ENCODE peak calls at places on chromosome 14, in eight cellular contexts. G, P, K, S, N, W, X and R are unnamed samples.

GRCh38 chr14:35366521-35366976 is 38.0 kb downstream of the NFKBIA start:
- DNase-seq in P (no peak), N (no peak), G (no peak), W (no peak), X (no peak), S (no peak), K (no peak), R (no peak)

GRCh38 chr14:68853749-68854148 is 60.9 kb upstream of the ZFP36L1 start:
- DNase-seq in K (no peak), P (no peak), S (no peak), G (no peak), X (no peak), W (no peak), N (peak), R (no peak)

GRCh38 chr14:42174357-42174756 is 567.7 kb downstream of the LRFN5 start:
- DNase-seq in W (no peak), S (no peak), K (no peak), G (no peak), P (no peak), X (no peak), N (no peak), R (no peak)

GRCh38 chr14:41418851-41419250 is 187.8 kb upstream of the LRFN5 start:
- DNase-seq in W (no peak), S (no peak), G (no peak), X (no peak), N (no peak), K (no peak), P (no peak), R (no peak)

GRCh38 chr14:56135668-56136067 is 17.5 kb downstream of the PELI2 start:
- DNase-seq in N (no peak), K (no peak), P (no peak), X (no peak), S (no peak), G (no peak), W (no peak), R (no peak)

GRCh38 chr14:81801921-81802320 is 268.3 kb upstream of the SEL1L start:
- DNase-seq in K (no peak), W (no peak), P (no peak), N (no peak), G (no peak), X (no peak), S (no peak), R (no peak)

GRCh38 chr14:33647385-33647786 is 303.5 kb downstream of the EGLN3 start:
- DNase-seq in W (no peak), P (no peak), N (no peak), X (no peak), K (no peak), G (no peak), S (no peak), R (no peak)

GRCh38 chr14:39266589-39266870 is 32.8 kb downstream of the MIA2 start:
- DNase-seq in S (peak), K (peak), W (no peak), G (no peak), X (peak), N (peak), P (peak), R (peak)

GRCh38 chr14:75335588-75335987 is 57.0 kb downstream of the FOS start:
- DNase-seq in W (no peak), X (no peak), K (no peak), N (no peak), S (no peak), P (no peak), G (no peak), R (no peak)

GRCh38 chr14:94768521-94769412 is 1.1 kb downstream of the GSC start:
- DNase-seq in G (no peak), X (no peak), S (no peak), N (no peak), P (peak), K (no peak), W (no peak), R (no peak)

GRCh38 chr14:94770815-94771190 is 890 bp upstream of the GSC start:
- DNase-seq in N (no peak), S (no peak), G (no peak), W (no peak), P (no peak), K (no peak), X (no peak), R (no peak)

GRCh38 chr14:94768141-94768520 is 1.8 kb downstream of the GSC start:
- DNase-seq in S (no peak), G (no peak), X (no peak), W (no peak), N (no peak), P (no peak), K (no peak), R (no peak)

GRCh38 chr14:94770251-94770749 is 387 bp upstream of the GSC start:
- DNase-seq in P (no peak), N (no peak), K (no peak), X (no peak), G (no peak), W (no peak), S (no peak), R (no peak)

DNA sequence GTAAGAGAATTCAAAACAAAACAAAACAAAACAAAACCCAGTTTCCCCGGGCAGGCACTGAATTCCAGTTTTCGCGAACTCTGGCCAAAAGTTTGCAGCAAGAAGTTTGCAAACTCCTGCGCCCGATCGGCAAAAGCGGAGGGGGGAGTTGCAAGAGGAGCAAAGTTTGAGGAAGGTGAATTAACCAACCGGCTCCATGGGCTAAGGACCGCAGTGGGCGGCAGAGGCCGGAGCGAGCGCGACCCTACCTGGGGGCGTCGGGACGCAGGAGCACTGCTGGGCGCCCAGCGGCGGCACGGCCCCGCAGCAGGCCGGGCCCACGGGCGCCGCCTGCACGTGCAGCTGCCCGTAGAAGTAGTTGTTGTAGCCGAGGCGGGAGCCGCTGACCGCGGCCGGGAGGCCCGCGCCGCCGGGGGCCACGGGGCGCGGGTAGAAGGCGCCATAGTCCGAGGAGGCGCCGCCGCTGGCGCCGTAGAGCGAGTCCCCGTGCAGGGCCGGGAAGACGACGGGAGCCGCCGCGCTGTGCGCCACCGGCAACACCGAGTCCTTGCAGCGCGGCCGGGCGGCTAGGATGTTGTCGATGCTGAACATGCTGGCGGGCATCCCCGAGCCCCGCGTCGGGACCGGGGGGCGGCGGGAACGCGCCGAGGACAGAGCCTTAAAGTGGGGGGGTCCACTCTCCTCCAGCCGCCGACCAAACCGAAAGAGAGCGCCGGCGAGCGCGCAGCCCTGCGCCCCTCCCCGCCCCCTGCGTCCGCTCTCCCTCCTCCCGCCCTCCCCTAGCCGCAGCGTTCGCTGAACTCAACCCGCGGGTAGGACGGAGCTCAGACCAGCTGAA is at the start of gene GSC:
- DNase-seq in G (peak), S (no peak), X (peak), K (peak), N (no peak), P (peak), W (no peak), R (peak)
- TF ChIP-seq CTCF in G (no peak), S (no peak), X (no peak), K (no peak), N (no peak), P (no peak), W (no peak), R (no peak)

GRCh38 chr14:64970776-64971451 is 1.2 kb downstream of the RAB15 start:
- DNase-seq in N (no peak), K (no peak), S (peak), P (no peak), W (no peak), G (peak), X (no peak), R (no peak)
- H3K4me3 ChIP-seq in N (peak), K (peak), S (peak), P (peak), W (no peak), G (peak), X (peak), R (no peak)

DNA sequence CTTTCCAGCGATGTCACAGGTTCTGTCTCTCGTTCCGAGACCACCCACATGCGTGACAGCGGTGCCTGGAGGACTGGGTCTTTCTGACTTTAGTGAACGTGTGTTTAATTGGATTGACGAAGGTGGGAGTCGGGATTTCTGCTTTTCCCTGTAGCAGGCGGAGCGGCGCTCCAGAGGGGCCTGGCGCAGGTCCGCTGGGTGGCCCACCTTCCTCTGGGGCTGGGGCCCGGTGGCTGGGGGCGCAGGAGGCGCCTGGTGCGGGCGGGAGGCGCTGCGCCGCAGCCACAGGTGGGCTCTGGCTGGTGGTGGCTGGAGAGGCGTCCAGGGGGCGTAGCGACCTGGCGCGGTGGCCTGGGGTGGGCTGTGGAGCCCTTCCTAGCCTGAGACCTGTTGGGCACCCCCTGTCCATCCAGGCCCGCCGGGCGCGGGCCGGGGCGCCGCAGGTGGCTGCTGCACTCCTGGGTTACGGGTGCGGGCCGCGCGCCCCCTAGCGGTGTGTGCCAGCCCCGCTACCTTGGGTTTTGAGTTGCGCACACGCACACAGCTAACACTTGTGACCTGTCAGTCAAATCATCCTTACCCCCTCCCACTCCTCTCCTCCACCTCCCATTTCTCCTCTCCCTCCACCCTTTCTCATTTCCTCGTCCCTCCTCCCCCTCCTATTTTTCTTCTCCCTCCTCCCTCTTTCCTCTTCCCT is 2.0 kb downstream of the MEG3 start:
- DNase-seq in P (no peak), X (peak), N (no peak), W (no peak), G (no peak), S (no peak), K (no peak), R (peak)
- H3K27ac ChIP-seq in P (no peak), X (peak), N (peak), W (no peak), G (no peak), S (no peak), K (no peak), R (no peak)

DNA sequence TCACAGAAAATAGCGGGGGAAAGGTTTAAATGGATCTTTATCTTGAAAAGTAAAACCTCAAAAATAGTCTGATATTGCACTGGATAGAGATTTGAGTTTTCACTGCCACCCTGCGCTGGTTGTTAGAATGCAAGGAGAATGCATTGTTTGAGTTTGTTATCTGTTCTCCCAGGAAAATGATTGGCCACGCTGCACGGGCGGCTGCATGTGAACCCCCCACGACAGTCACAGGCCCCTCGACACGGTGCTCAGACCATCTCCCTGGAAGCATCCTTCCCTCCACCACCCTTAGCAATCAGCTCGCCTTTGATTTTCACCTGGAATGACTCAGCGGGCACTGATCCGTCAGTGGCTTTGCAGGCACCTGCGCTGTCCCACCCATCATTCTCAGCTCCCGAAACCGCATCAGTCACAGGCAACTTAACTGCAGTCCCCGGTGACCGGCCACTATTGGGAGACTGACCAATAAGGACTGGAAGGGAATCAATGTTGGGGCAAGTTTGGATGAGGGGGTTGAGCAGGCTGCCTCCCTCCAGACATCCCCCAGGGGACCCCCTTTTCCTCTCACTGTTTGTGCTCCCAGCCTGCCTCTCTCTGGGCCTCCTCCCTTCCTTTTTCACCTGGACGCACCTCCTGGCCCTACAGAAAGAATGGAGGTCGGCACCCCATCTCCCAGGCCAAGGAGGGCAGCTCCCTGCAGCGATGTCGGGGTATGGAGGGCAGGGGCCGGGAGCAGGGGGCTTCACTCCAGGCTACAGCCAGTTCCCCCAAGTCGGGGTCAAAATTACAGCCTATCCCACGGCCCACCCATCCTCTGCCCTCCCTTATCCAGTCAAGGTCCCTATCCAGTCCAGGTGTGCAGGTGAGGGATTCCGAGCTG is 28.5 kb upstream of the C14orf180 start:
- DNase-seq in X (no peak), P (no peak), S (no peak), N (peak), K (no peak), G (no peak), W (no peak), R (no peak)
- TF ChIP-seq CTCF in X (no peak), P (no peak), S (no peak), N (no peak), K (no peak), G (no peak), W (peak), R (no peak)

GRCh38 chr14:73739899-73740685 is 25.9 kb upstream of the PNMA1 start:
- DNase-seq in X (no peak), N (no peak), P (peak), S (no peak), K (no peak), W (no peak), G (no peak), R (no peak)

GRCh38 chr14:73741386-73741875 is 27.2 kb upstream of the PNMA1 start:
- DNase-seq in N (no peak), X (no peak), W (no peak), K (peak), S (peak), P (peak), G (no peak), R (peak)

GRCh38 chr14:73739174-73739898 is 25.2 kb upstream of the PNMA1 start:
- DNase-seq in K (no peak), S (no peak), N (no peak), P (no peak), X (no peak), G (no peak), W (no peak), R (no peak)

GRCh38 chr14:73741876-73742519 is 27.8 kb upstream of the PNMA1 start:
- DNase-seq in X (no peak), G (no peak), P (no peak), W (no peak), K (no peak), S (no peak), N (no peak), R (no peak)

GRCh38 chr14:73740921-73741326 is 26.7 kb upstream of the PNMA1 start:
- DNase-seq in K (peak), N (peak), P (peak), W (peak), X (peak), S (peak), G (no peak), R (peak)
- H3K4me3 ChIP-seq in K (peak), N (peak), P (peak), W (peak), X (no peak), S (no peak), G (no peak), R (no peak)

GRCh38 chr14:44928793-44929192 is 33.0 kb downstream of the KLHL28 start:
- DNase-seq in X (no peak), N (no peak), S (no peak), G (no peak), P (no peak), W (no peak), K (no peak), R (no peak)
- H3K27ac ChIP-seq in X (no peak), N (no peak), S (no peak), G (no peak), P (no peak), W (no peak), K (no peak), R (no peak)

DNA sequence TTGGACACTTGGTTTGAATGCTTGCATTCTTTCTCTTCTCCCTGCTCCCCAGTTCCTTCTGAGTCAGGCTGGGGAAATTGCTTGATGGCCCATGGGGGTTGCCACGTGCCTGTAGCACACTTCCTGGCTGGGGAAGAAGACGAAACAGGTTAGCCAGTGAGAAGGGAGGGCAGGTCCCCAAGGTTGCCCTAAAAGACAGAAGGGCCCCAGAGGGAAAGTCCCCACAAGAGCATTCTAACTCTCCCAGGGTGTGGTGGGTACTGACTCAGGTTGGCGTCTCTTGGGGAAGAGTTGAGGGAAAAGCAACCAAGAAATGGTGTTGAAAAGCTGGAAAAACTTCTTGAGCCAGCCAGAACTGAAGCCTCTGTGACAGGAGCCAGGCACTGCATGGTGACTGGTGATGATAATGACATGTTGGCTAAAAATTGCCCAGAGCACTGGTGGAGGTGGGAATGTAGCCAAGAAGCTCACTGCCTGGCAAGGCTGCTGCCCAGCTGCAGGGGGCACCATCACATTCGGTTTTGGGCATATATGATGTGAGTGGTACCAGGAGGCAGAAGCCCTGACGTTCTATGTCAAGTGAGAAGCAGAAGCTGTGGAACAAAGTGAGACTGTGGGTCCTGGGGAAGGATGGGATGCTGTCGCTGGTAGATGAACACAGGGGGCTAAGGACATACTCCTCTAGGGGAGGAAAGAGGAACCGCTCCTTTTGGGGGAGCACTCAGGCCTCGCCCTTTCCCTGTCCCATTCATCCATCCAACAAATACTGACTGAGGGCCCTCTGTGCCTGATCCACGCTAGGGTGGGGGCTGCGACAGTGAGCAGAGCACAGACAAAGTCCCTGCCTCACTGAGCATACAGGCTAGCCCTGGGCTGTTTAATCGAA is 8.1 kb upstream of the RABGGTA start:
- DNase-seq in X (no peak), S (no peak), G (no peak), P (no peak), N (no peak), K (no peak), W (no peak), R (no peak)
- TF ChIP-seq CTCF in X (no peak), S (no peak), G (peak), P (no peak), N (no peak), K (peak), W (peak), R (no peak)

DNA sequence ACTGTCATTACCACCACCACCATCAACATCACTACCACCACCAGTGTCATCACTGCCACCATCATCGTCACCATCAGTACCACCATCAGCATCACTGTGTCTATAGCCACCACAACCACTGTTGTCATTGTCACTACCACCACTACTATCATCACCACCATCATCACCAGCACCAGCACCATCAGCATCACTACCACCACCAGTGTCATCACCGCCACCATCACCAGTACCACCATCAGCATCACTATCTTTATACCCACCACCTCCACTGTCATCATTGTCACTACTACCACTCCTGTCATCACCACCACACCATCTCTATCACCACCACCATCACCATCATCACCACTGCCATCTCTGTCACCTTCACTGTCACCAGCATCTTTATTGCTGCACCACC is 60.6 kb downstream of the BEGAIN start:
- DNase-seq in X (no peak), W (no peak), K (no peak), G (no peak), N (no peak), S (no peak), P (no peak), R (no peak)
- H3K4me3 ChIP-seq in X (no peak), W (no peak), K (no peak), G (no peak), N (no peak), S (no peak), P (no peak), R (no peak)

DNA sequence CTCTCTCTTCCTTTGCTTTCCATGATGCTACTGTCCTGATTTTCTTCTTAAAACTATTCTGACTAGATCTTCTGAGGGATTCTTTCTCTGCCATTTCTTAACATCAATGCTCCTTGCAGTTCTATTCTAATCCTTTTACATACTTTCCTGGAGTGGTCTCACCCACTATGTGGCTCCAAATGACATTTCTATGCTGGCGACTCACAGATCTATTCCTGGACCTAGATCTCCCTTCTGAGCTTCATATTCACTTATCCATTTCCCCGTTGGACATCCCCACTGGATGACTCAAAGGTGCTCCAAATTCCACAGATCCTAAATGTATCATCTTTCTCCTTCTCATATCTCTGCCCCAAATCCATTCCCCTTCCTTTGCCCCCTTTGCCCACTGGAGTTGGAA is 4.1 kb downstream of the TEP1 start:
- DNase-seq in W (no peak), N (no peak), K (no peak), P (no peak), X (no peak), G (no peak), S (no peak), R (no peak)
- H3K27ac ChIP-seq in W (no peak), N (no peak), K (no peak), P (peak), X (no peak), G (no peak), S (no peak), R (no peak)